ENCODE peak calls at places on chromosomes 6 and 20, in seven cellular contexts. N is B cell, B is hepatocyte, D is RWPE2, P is A549, G is tibial nerve, T is breast epithelium. H is an unnamed sample.

GRCh38 chr6:77740380-77740779 is 87.5 kb downstream of the MEI4 start:
- DNase-seq in N (peak), B (peak), D (no peak), P (peak), G (no peak), T (no peak), H (no peak)

GRCh38 chr6:31834704-31835375 is 7.3 kb downstream of the HSPA1B start:
- DNase-seq in N (peak), B (peak), D (peak), P (peak), G (peak), T (peak), H (no peak)

GRCh38 chr20:51412991-51413471 is 129.5 kb downstream of the NFATC2 start:
- DNase-seq in N (no peak), B (peak), D (peak), P (no peak), G (no peak), T (no peak), H (no peak)

GRCh38 chr20:35499271-35499670 is 30.2 kb downstream of the C20orf173 start:
- DNase-seq in N (no peak), B (no peak), D (no peak), P (no peak), G (no peak), T (no peak), H (no peak)

GRCh38 chr20:64065062-64065972 is 2.3 kb downstream of the TCEA2 start:
- DNase-seq in N (peak), B (no peak), D (no peak), P (no peak), G (no peak), T (no peak), H (no peak)

GRCh38 chr6:121849477-121849876 is 414.0 kb downstream of the GJA1 start:
- DNase-seq in N (peak), B (peak), D (no peak), P (peak), G (peak), T (no peak), H (no peak)

GRCh38 chr20:38373231-38373867 is 27.1 kb downstream of the LBP start:
- DNase-seq in N (no peak), B (peak), D (peak), P (no peak), G (peak), T (no peak), H (no peak)

GRCh38 chr6:4133941-4134838 is 1.2 kb downstream of the ECI2 start:
- DNase-seq in N (peak), B (no peak), D (no peak), P (peak), G (peak), T (no peak), H (no peak)

GRCh38 chr6:165661416-165662001 is 1.5 kb downstream of the PDE10A start:
- DNase-seq in N (no peak), B (peak), D (no peak), P (no peak), G (no peak), T (no peak), H (no peak)

GRCh38 chr20:22861990-22862389 is 173.1 kb upstream of the SSTR4 start:
- DNase-seq in N (no peak), B (no peak), D (peak), P (no peak), G (no peak), T (no peak), H (no peak)

DNA sequence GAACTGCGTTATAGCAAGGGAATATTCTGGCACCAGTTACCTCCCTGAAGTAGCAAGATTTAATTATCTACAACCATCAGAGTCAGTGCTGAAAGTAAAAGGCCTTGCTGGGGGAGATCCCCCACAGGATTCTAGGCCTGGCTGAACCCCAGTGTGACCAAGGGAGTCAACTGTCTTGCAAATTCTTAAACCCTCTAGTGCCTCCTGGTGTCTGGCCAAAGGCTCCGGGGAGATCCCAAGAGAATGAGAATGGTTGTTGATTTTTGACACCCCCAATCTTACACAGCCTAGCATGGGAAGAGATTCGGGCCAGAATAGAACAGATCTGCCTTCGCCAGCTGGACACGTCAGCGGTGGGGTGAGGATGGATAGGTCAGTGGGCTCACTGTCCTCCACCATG is 179.4 kb downstream of the ERMARD start:
- DNase-seq in N (no peak), B (no peak), D (no peak), P (no peak), G (no peak), T (no peak), H (no peak)
- TF ChIP-seq CTCF in N (no peak), B (no peak), D (no peak), P (no peak), G (no peak), T (no peak), H (peak)

DNA sequence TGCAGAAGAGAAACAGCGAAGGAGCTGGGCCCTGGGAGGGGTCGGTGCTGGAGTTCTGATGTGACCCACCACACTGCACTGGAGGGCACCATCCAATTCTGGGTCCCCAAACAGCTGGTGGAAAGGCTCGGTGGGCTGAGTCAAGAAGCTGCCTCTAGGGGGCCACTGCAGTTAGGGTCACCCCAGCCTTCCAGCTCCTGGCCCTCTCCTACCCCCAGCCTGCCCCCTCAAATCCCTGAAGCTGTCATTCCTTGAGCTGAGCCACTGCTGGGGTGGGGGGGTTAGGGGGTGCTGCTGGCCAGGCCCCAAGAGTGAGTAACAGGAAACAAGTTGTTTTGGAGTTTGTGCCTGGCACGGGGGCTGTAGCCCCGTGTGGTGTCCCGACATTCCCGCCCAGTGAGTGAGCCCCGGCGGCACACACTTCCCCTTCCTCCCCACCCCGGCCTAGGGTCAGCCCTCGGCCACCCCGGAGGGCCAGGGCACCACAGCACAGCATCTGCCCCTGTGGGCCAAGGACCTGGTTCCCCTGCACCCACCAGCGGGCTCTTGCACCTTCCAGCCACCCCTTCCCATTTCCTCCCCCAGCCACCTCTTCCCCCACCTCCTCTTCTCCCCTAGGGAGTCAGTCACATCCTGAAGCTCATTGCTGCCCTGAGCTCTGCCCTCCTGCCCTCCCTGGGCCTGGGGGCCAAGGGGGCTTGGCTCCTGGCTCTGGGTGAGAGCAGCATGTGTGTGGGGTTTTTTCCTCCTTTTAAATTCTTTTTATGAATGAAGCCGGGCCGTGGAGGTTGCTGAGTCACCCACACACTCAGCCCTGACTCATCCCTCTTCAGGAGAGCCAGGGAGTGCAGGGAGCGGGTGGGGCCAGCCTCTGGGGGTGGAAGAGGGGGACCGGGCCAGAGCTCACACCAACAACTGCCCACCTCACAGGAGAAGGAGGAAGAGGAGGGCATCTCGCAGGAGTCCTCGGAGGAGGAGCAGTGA is 4.6 kb downstream of the SMIM29 start:
- DNase-seq in N (peak), B (peak), D (peak), P (peak), G (peak), T (peak), H (peak)
- TF ChIP-seq CTCF in N (no peak), B (no peak), D (peak), P (peak), G (no peak), T (no peak), H (peak)

GRCh38 chr20:3825526-3825925 is 5.2 kb downstream of the AP5S1 start:
- DNase-seq in N (no peak), B (no peak), D (no peak), P (no peak), G (no peak), T (no peak), H (no peak)
- TF ChIP-seq CTCF in N (no peak), B (no peak), D (no peak), P (no peak), G (no peak), T (no peak), H (no peak)

GRCh38 chr6:3068329-3069223 is at the start of gene RIPK1:
- DNase-seq in N (peak), B (peak), D (peak), P (peak), G (peak), T (peak), H (no peak)
- TF ChIP-seq CTCF in N (no peak), B (peak), D (peak), P (no peak), G (peak), T (no peak), H (peak)

GRCh38 chr6:83518946-83519489 is 6.7 kb downstream of the PRSS35 start:
- DNase-seq in N (no peak), B (no peak), D (no peak), P (no peak), G (no peak), T (no peak), H (no peak)
- TF ChIP-seq CTCF in N (no peak), B (peak), D (peak), P (peak), G (no peak), T (no peak), H (peak)

GRCh38 chr6:18528084-18528743 is 141.1 kb downstream of the RNF144B start:
- DNase-seq in N (no peak), B (peak), D (no peak), P (peak), G (no peak), T (no peak), H (no peak)
- TF ChIP-seq CTCF in N (no peak), B (peak), D (peak), P (peak), G (no peak), T (no peak), H (no peak)

GRCh38 chr20:9363673-9364072 is 150.7 kb upstream of the LAMP5 start:
- DNase-seq in N (no peak), B (peak), D (no peak), P (no peak), G (no peak), T (no peak), H (no peak)

GRCh38 chr20:9354579-9354978 is 159.8 kb upstream of the LAMP5 start:
- DNase-seq in N (no peak), B (no peak), D (no peak), P (no peak), G (no peak), T (no peak), H (no peak)

GRCh38 chr20:9360427-9360826 is 154.0 kb upstream of the LAMP5 start:
- DNase-seq in N (no peak), B (no peak), D (no peak), P (no peak), G (no peak), T (no peak), H (no peak)

GRCh38 chr20:9353916-9354276 is 160.5 kb upstream of the LAMP5 start:
- DNase-seq in N (no peak), B (peak), D (no peak), P (no peak), G (no peak), T (no peak), H (no peak)

DNA sequence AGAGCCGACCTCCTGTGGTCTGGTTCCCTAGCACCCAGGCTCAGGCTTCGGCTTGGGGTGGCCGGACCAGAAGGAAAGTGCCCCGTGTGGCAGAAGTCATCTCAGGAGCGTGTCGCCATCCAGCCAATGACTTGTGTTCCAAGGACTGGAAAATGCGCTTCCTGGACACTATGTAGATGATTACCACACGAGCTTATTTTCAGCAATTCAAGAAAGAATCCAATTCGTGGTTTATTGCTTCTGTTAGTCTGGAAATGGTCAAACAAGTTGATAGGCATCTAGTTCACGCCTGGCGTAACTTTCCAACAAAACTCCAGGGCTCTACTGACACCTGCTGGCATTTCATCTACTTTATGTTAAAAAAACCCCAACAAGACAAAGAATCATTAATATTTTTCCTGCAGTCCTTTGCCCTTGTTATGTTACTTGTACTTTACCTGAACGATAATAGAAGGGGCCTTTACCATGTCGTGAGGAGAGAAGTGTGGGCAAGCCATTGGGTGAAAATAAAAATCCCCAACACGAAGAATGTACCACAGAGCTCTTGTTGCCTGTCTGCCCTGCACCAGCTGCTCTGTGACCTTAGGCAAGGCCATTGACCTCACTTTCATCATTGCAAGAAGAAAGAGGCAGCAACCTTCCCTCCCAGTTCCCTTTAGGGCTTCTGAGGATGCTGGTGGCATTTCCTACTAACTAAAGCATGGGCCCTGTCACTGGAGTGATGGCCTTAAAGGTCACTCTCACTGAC is 154.7 kb upstream of the LAMP5 start:
- DNase-seq in N (no peak), B (peak), D (no peak), P (peak), G (peak), T (no peak), H (peak)
- TF ChIP-seq CTCF in N (no peak), B (peak), D (peak), P (peak), G (peak), T (peak), H (peak)

GRCh38 chr6:143592335-143592734 is 80.8 kb upstream of the FUCA2 start:
- DNase-seq in N (no peak), B (peak), D (no peak), P (peak), G (no peak), T (no peak), H (no peak)
- TF ChIP-seq CTCF in N (no peak), B (no peak), D (peak), P (peak), G (no peak), T (no peak), H (peak)

DNA sequence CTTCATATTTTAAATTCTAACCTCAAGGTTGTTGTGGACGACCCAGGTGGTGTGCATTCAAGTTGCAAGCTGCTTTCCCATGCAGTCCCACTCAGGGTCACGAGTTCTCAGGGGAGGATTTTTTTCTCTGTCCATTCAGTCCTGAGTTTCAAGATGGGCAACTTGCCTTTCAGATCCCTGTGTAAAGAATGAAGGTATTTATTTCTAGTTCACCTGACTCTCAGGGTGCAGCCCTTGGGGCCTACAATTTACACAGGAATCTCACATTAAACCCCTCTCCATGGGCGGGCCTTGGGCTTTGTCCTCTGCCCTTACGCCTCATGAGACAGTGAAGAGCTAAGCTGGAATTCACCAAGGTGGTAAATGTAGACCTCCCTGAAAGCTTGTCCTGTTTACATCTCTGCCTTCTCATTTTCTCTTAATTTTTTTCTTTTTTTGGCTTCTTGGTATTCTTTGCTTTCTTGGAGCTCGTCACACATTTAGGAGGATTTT is 65.9 kb downstream of the TPD52L1 start:
- DNase-seq in N (no peak), B (peak), D (no peak), P (no peak), G (no peak), T (no peak), H (no peak)
- TF ChIP-seq CTCF in N (no peak), B (no peak), D (no peak), P (no peak), G (no peak), T (no peak), H (no peak)

DNA sequence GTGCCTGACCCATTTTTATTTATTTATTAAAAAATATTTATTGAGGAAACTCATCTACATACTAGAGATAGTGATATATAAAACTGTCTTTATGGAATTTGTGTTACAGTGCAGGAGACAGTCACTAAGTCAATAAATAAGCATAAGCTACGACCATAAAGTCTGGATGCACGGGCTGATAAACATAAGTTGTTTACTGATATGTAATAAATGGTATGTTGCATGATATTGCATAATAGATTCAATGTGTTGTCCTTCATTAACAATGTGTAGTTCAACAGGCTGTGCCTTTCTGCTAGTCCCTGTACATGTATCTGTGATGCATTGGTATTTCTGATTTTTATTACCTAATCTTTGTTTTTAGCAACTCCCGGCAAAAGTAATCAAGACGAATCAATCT is 311.2 kb downstream of the ARHGAP18 start:
- DNase-seq in N (no peak), B (no peak), D (no peak), P (no peak), G (no peak), T (no peak), H (no peak)
- TF ChIP-seq CTCF in N (no peak), B (no peak), D (no peak), P (no peak), G (no peak), T (no peak), H (no peak)

H was measured in epithelial cell of proximal tubule.